ENCODE peak calls at places on chromosome 3, in nine cellular contexts. T is psoas muscle, Q is lower lobe of right lung, H is iPS DF 6.9, O is stomach, Z is ovary, M is heart right ventricle, S is cardiac muscle cell, P is AG04450. J is an unnamed sample.

GRCh38 chr3:194617827-194618226 is 15.4 kb downstream of the TMEM44 start:
- DNase-seq in T (peak; percentile 45), Q (no peak), H (no peak), O (no peak), Z (no peak), M (no peak), S (no peak), P (no peak), J (no peak)

GRCh38 chr3:58117561-58118305 is 93.0 kb downstream of the DNASE1L3 start:
- DNase-seq in T (no peak), Q (no peak), H (no peak), O (peak; percentile 93), Z (peak; percentile 88), M (peak; percentile 69), S (no peak), P (no peak), J (peak; percentile 39)

GRCh38 chr3:16801223-16801622 is 83.5 kb upstream of the PLCL2 start:
- DNase-seq in T (no peak), Q (no peak), H (no peak), O (no peak), Z (no peak), M (no peak), S (no peak), P (no peak), J (no peak)

GRCh38 chr3:105708980-105709379 is 159.8 kb downstream of the CBLB start:
- DNase-seq in T (no peak), Q (no peak), H (no peak), O (no peak), Z (no peak), M (no peak), S (no peak), P (no peak), J (no peak)

GRCh38 chr3:193014961-193015360 is 97.3 kb upstream of the MB21D2 start:
- DNase-seq in T (no peak), Q (no peak), H (no peak), O (no peak), Z (no peak), M (peak; percentile 5), S (no peak), P (no peak), J (no peak)

GRCh38 chr3:62622553-62623174 is 249.3 kb upstream of the FEZF2 start:
- DNase-seq in T (no peak), Q (no peak), H (peak; percentile 25), O (no peak), Z (no peak), M (no peak), S (peak; percentile 70), P (peak; percentile 32), J (no peak)

GRCh38 chr3:39721076-39721475 is 88.3 kb upstream of the MYRIP start:
- DNase-seq in T (no peak), Q (no peak), H (no peak), O (no peak), Z (no peak), M (no peak), S (no peak), P (no peak), J (no peak)

GRCh38 chr3:172591876-172592771 is 68.9 kb upstream of the TNFSF10 start:
- DNase-seq in T (no peak), Q (no peak), H (no peak), O (no peak), Z (no peak), M (no peak), S (no peak), P (no peak), J (no peak)

GRCh38 chr3:14899993-14900618 is 47.3 kb upstream of the NR2C2 start:
- DNase-seq in T (no peak), Q (no peak), H (no peak), O (peak; percentile 66), Z (no peak), M (no peak), S (no peak), P (no peak), J (no peak)

GRCh38 chr3:73547427-73548036 is 77.2 kb downstream of the PDZRN3 start:
- DNase-seq in T (no peak), Q (no peak), H (no peak), O (no peak), Z (no peak), M (no peak), S (no peak), P (peak; percentile 82), J (no peak)

GRCh38 chr3:79016587-79017380 is 751.0 kb downstream of the ROBO1 start:
- DNase-seq in T (no peak), Q (no peak), H (no peak), O (no peak), Z (no peak), M (no peak), S (no peak), P (no peak), J (no peak)

GRCh38 chr3:135138776-135139175 is 343.7 kb downstream of the EPHB1 start:
- DNase-seq in T (no peak), Q (no peak), H (no peak), O (no peak), Z (no peak), M (no peak), S (no peak), P (no peak), J (no peak)

GRCh38 chr3:139105154-139105702 is 60.5 kb upstream of the PRR23C start:
- DNase-seq in T (no peak), Q (no peak), H (no peak), O (no peak), Z (no peak), M (no peak), S (no peak), P (no peak), J (no peak)

GRCh38 chr3:102140116-102140515 is 290.8 kb downstream of the NFKBIZ start:
- DNase-seq in T (no peak), Q (no peak), H (no peak), O (no peak), Z (no peak), M (no peak), S (no peak), P (no peak), J (no peak)

GRCh38 chr3:32819086-32819450 is 1.3 kb downstream of the TRIM71 start:
- DNase-seq in T (no peak), Q (no peak), H (no peak), O (no peak), Z (no peak), M (no peak), S (no peak), P (no peak), J (no peak)

GRCh38 chr3:150920236-150920635 is 15.0 kb upstream of the MINDY4B start:
- DNase-seq in T (no peak), Q (no peak), H (no peak), O (no peak), Z (no peak), M (no peak), S (no peak), P (no peak), J (no peak)

GRCh38 chr3:181691951-181692849 is 19.5 kb upstream of the SOX2 start:
- DNase-seq in T (no peak), Q (no peak), H (no peak), O (no peak), Z (no peak), M (no peak), S (no peak), P (no peak), J (no peak)

GRCh38 chr3:63976862-63977180 is 46.5 kb downstream of the PSMD6 start:
- DNase-seq in T (no peak), Q (no peak), H (no peak), O (no peak), Z (no peak), M (no peak), S (no peak), P (no peak), J (no peak)
- H3K27ac ChIP-seq in T (no peak overlapping the region), Q (peak overlapping the region; percentile 40), H (no peak overlapping the region), O (no peak overlapping the region), Z (no peak overlapping the region), M (no peak overlapping the region), S (no peak overlapping the region), P (peak overlapping the region; percentile 63), J (peak overlapping the region; percentile 66)

GRCh38 chr3:49388416-49388815 is 23.4 kb downstream of the RHOA start:
- DNase-seq in T (no peak), Q (no peak), H (no peak), O (no peak), Z (no peak), M (no peak), S (no peak), P (no peak), J (no peak)

GRCh38 chr3:49385617-49386016 is 26.2 kb downstream of the RHOA start:
- DNase-seq in T (no peak), Q (no peak), H (no peak), O (no peak), Z (no peak), M (no peak), S (no peak), P (no peak), J (no peak)

GRCh38 chr3:49387721-49388120 is 24.1 kb downstream of the RHOA start:
- DNase-seq in T (no peak), Q (no peak), H (no peak), O (no peak), Z (no peak), M (no peak), S (no peak), P (no peak), J (no peak)

GRCh38 chr3:49386056-49386756 is 25.6 kb downstream of the RHOA start:
- DNase-seq in T (no peak), Q (no peak), H (no peak), O (no peak), Z (no peak), M (no peak), S (no peak), P (no peak), J (no peak)

GRCh38 chr3:49389297-49389696 is 22.5 kb downstream of the RHOA start:
- DNase-seq in T (no peak), Q (no peak), H (no peak), O (no peak), Z (no peak), M (no peak), S (no peak), P (no peak), J (no peak)
- H3K27ac ChIP-seq in T (peak overlapping the region; percentile 43), Q (no peak overlapping the region), H (no peak overlapping the region), O (no peak overlapping the region), Z (no peak overlapping the region), M (no peak overlapping the region), S (peak overlapping the region; percentile 79), P (no peak overlapping the region), J (no peak overlapping the region)

GRCh38 chr3:152287898-152288576 is 19.3 kb downstream of the MBNL1 start:
- DNase-seq in T (no peak), Q (no peak), H (no peak), O (no peak), Z (no peak), M (no peak), S (no peak), P (no peak), J (no peak)
- H3K27ac ChIP-seq in T (peak overlapping the region; percentile 94), Q (no peak overlapping the region), H (no peak overlapping the region), O (no peak overlapping the region), Z (no peak overlapping the region), M (peak overlapping the region; percentile 30), S (no peak overlapping the region), P (no peak overlapping the region), J (peak overlapping the region; percentile 71)

DNA sequence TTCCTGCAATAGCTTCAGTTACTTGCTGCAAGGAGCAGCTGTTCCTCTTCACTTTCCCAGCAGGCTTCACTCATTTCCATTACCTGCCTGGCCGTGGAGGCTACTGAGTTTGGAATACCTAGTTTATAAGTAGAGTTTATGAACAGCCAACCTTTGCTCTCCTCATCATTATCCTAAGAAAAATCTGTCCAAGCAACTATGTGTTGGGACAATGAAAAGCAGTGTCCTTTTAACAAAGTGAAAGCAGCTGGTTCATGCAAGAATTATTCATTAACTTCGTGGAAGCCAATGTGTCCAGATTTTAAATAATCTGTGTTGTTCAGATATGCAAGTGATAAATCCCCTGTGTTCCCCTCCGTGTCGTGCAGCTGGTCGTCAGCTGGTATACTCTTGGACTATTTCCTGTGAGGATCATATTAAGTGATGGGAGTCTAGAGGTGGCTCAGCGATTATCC is 39.3 kb upstream of the SSR3 start:
- DNase-seq in T (no peak), Q (no peak), H (no peak), O (no peak), Z (no peak), M (no peak), S (no peak), P (no peak), J (no peak)
- H3K27ac ChIP-seq in T (no peak overlapping the region), Q (no peak overlapping the region), H (no peak overlapping the region), O (no peak overlapping the region), Z (no peak overlapping the region), M (no peak overlapping the region), S (no peak overlapping the region), P (no peak overlapping the region), J (peak overlapping the region; percentile 1)

J was measured in left ventricle myocardium inferior.